ENCODE peak calls at places on chromosome 18, in seven cellular contexts. T is IMR-90, R is OCI-LY7, H is upper lobe of right lung, X is NB4, I is A549, W is GM06990. M is an unnamed sample.

GRCh38 chr18:73264562-73264921 is 396.8 kb upstream of the NETO1 start:
- DNase-seq in T (no peak), R (no peak), W (no peak), X (no peak), I (peak), H (no peak), M (no peak)

GRCh38 chr18:57430166-57430958 is 4.8 kb upstream of the ONECUT2 start:
- DNase-seq in I (no peak), X (no peak), T (no peak), R (no peak), H (no peak), W (no peak), M (no peak)

GRCh38 chr18:26538524-26538923 is 9.8 kb downstream of the KCTD1 start:
- DNase-seq in X (no peak), W (no peak), H (no peak), T (no peak), R (no peak), I (no peak), M (no peak)

GRCh38 chr18:27094621-27095020 is 90.5 kb downstream of the CHST9 start:
- DNase-seq in W (no peak), I (no peak), R (no peak), X (no peak), T (no peak), H (no peak), M (no peak)

GRCh38 chr18:61173579-61173978 is 159.7 kb upstream of the CDH20 start:
- DNase-seq in X (no peak), H (no peak), W (no peak), T (no peak), I (no peak), R (no peak), M (no peak)

GRCh38 chr18:51430538-51430937 is 233.1 kb upstream of the MEX3C start:
- DNase-seq in H (no peak), T (no peak), W (no peak), R (no peak), I (no peak), X (peak), M (no peak)

GRCh38 chr18:39564716-39565115 is 1999.1 kb upstream of the CELF4 start:
- DNase-seq in H (no peak), R (no peak), I (no peak), W (no peak), T (no peak), X (no peak), M (no peak)

GRCh38 chr18:47975105-47975504 is 44.6 kb upstream of the SMAD2 start:
- DNase-seq in W (no peak), I (no peak), T (no peak), H (no peak), X (no peak), R (no peak), M (no peak)

GRCh38 chr18:24672165-24672950 is 211.9 kb downstream of the HRH4 start:
- DNase-seq in X (peak), R (no peak), W (no peak), I (no peak), H (no peak), T (peak), M (no peak)

GRCh38 chr18:27120246-27120645 is 64.9 kb downstream of the CHST9 start:
- DNase-seq in W (no peak), I (no peak), R (no peak), X (no peak), H (no peak), T (no peak), M (no peak)

GRCh38 chr18:10659594-10659993 is 133.8 kb downstream of the NAPG start:
- DNase-seq in X (no peak), R (no peak), W (no peak), H (no peak), T (no peak), I (no peak), M (no peak)

GRCh38 chr18:77207540-77207939 is 42.1 kb upstream of the GALR1 start:
- DNase-seq in W (no peak), X (peak), R (peak), T (peak), H (peak), I (peak), M (no peak)

GRCh38 chr18:33576999-33577687 is 876 bp upstream of the ASXL3 start:
- DNase-seq in R (peak), H (no peak), W (no peak), X (no peak), I (no peak), T (no peak), M (no peak)
- H3K4me3 ChIP-seq in R (peak), H (peak), W (no peak), X (no peak), I (no peak), T (peak), M (no peak)

DNA sequence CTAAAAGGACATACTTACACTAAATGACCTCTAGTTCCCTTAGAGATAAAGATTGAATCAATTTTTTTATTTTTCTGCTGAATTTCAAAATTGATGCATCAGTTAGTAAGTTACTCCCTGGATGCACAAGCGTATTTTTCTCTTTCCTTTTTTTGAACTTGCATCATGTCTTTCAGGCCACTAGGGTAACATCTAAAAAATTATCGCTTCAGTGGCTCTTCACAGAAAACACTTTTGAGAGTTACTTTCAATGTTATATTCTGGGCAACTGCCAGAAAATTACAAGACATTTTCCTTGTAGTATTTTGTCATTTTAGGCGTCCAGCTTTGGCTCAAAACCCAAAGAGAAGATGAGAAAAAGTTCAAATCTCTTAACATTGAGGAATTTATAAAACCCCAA is 59.8 kb downstream of the DSEL start:
- DNase-seq in I (no peak), H (no peak), T (no peak), R (no peak), W (no peak), X (no peak), M (no peak)
- TF ChIP-seq CTCF in I (no peak), H (no peak), T (no peak), R (no peak), W (no peak), X (no peak), M (no peak)

GRCh38 chr18:7725473-7725872 is 158.4 kb downstream of the PTPRM start:
- DNase-seq in R (no peak), I (no peak), W (no peak), H (no peak), X (no peak), T (no peak), M (no peak)
- H3K4me3 ChIP-seq in R (no peak), I (no peak), W (no peak), H (no peak), X (no peak), T (no peak), M (no peak)

GRCh38 chr18:30280861-30281470 is 761.6 kb downstream of the DSC3 start:
- DNase-seq in W (no peak), H (no peak), X (peak), I (no peak), R (peak), T (peak), M (peak)
- TF ChIP-seq CTCF in W (peak), H (peak), X (peak), I (peak), R (peak), T (peak), M (peak)

M was measured in BJ.